ENCODE peak calls at places on chromosomes 16 and 17, in eight cellular contexts. S, Z, Q, J, A, K, X and D are unnamed samples.

GRCh38 chr17:79647456-79647915 is 36.6 kb upstream of the RBFOX3 start:
- DNase-seq in X (no peak), J (no peak), K (no peak), S (no peak), Z (peak; percentile 52), A (no peak), Q (no peak), D (no peak)

GRCh38 chr16:89482087-89482823 is 8.1 kb downstream of the ANKRD11 start:
- DNase-seq in K (no peak), A (no peak), Z (no peak), X (peak; percentile 28), Q (no peak), S (no peak), J (no peak), D (no peak)

GRCh38 chr16:30924086-30924714 is 828 bp downstream of the FBXL19 start:
- DNase-seq in Z (no peak), S (no peak), Q (no peak), A (no peak), X (peak; percentile 67), J (no peak), K (no peak), D (no peak)

GRCh38 chr17:73722163-73722562 is 77.9 kb upstream of the SDK2 start:
- DNase-seq in S (no peak), Z (no peak), A (no peak), J (no peak), K (no peak), X (no peak), Q (no peak), D (no peak)

GRCh38 chr17:48626470-48627241 is 498 bp upstream of the HOXB9 start:
- DNase-seq in Z (no peak), Q (peak; percentile 29), X (no peak), A (no peak), S (no peak), K (peak; percentile 47), J (no peak), D (no peak)

GRCh38 chr17:4072487-4073157 is 70.2 kb downstream of the ZZEF1 start:
- DNase-seq in X (no peak), J (no peak), Z (no peak), S (no peak), A (no peak), Q (peak; percentile 33), K (peak; percentile 89), D (no peak)

GRCh38 chr16:49278944-49279725 is 2.5 kb downstream of the CBLN1 start:
- DNase-seq in J (no peak), S (no peak), Z (no peak), A (no peak), Q (no peak), K (no peak), X (no peak), D (no peak)

GRCh38 chr17:32111141-32111771 is 31.0 kb upstream of the RHOT1 start:
- DNase-seq in Q (peak; percentile 77), S (no peak), X (peak; percentile 72), Z (no peak), A (no peak), J (peak; percentile 52), K (peak; percentile 68), D (no peak)

GRCh38 chr17:7858487-7858832 is 657 bp downstream of the CYB5D1 start:
- DNase-seq in S (no peak), J (peak; percentile 39), K (peak; percentile 44), Q (peak; percentile 64), X (peak; percentile 71), A (peak; percentile 93), Z (peak; percentile 83), D (peak; percentile 61)

GRCh38 chr16:67177743-67178699 is 5.7 kb downstream of the MATCAP1 start:
- DNase-seq in Q (peak; percentile 70), K (peak; percentile 40), Z (no peak), A (no peak), S (peak; percentile 59), X (peak; percentile 81), J (no peak), D (peak; percentile 82)

GRCh38 chr17:65171753-65172152 is 34.6 kb downstream of the RGS9 start:
- DNase-seq in Z (no peak), Q (no peak), J (no peak), S (no peak), A (no peak), X (no peak), K (no peak), D (no peak)

GRCh38 chr17:65174974-65175373 is 37.8 kb downstream of the RGS9 start:
- DNase-seq in S (no peak), Q (no peak), X (no peak), J (no peak), Z (no peak), K (no peak), A (no peak), D (no peak)

GRCh38 chr17:65172511-65173136 is 35.5 kb downstream of the RGS9 start:
- DNase-seq in A (no peak), Z (no peak), X (no peak), S (no peak), Q (no peak), J (no peak), K (no peak), D (no peak)

GRCh38 chr17:65173951-65174683 is 36.9 kb downstream of the RGS9 start:
- DNase-seq in K (no peak), S (no peak), A (no peak), Z (no peak), Q (no peak), X (no peak), J (no peak), D (no peak)

GRCh38 chr17:65173284-65173793 is 36.2 kb downstream of the RGS9 start:
- DNase-seq in X (no peak), K (peak; percentile 55), S (peak; percentile 58), A (no peak), J (no peak), Q (peak; percentile 86), Z (no peak), D (no peak)
- H3K4me1 ChIP-seq in X (no peaks in the 10 kb centered on the region), K (peaks cover 12% of the 10 kb centered on the region), S (peaks cover 18% of the 10 kb centered on the region), A (no peaks in the 10 kb centered on the region), J (no peaks in the 10 kb centered on the region), Q (peaks cover 8% of the 10 kb centered on the region), Z (no peaks in the 10 kb centered on the region), D (peaks cover 9% of the 10 kb centered on the region)

GRCh38 chr16:10579965-10580918 is at the start of gene EMP2:
- DNase-seq in J (peak; percentile 90), Z (peak; percentile 81), Q (peak; percentile 78), A (no peak), S (no peak), X (peak; percentile 86), K (peak; percentile 65), D (peak; percentile 39)
- H3K4me1 ChIP-seq in J (peaks cover 24% of the 10 kb centered on the region), Z (peaks cover 55% of the 10 kb centered on the region), Q (peaks cover 40% of the 10 kb centered on the region), A (peaks cover 46% of the 10 kb centered on the region), S (no peaks in the 10 kb centered on the region), X (peaks cover 43% of the 10 kb centered on the region), K (peaks cover 30% of the 10 kb centered on the region), D (peaks cover 16% of the 10 kb centered on the region)

GRCh38 chr16:2039286-2040030 is 8.2 kb downstream of the NTHL1 start:
- DNase-seq in S (no peak), A (no peak), X (peak; percentile 86), K (peak; percentile 93), Q (peak; percentile 77), J (peak; percentile 90), Z (no peak), D (no peak)
- H3K4me1 ChIP-seq in S (peaks cover 2% of the 10 kb centered on the region), A (peaks cover 92% of the 10 kb centered on the region), X (peaks cover 22% of the 10 kb centered on the region), K (peaks cover 59% of the 10 kb centered on the region), Q (peaks cover 13% of the 10 kb centered on the region), J (peaks cover 59% of the 10 kb centered on the region), Z (peaks cover 84% of the 10 kb centered on the region), D (no peaks in the 10 kb centered on the region)

DNA sequence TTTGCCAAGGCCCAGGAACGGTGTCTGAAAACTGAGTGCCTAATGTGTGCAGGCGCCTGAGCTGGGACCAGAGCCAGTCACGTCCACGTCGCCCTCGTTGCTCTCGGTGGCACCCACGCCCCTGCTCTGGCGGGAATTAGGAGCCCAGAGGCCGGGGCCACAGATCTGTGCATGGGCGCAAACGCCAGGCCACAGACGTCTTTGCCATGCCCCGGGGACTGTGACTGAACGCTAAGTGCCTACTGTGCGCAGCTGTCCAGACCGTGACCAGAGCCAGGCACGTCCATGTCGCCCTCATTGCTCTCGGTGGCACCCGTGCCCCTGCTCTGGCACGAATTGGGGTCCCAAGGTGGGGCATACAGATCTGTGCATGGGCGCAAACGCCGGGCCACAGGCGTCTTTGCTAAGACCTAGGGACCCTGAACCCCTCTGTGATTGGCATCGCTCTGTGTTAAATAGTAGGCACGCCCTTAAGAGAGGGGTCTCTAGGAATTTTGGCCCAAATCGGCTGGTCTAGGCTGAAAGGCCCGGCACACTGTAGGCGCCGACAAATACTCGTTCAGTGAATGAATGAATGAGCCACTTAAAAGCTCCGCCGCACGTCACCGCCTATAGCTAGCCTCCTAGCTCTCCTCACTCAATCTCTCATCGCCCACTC is 830 bp upstream of the UBALD1 start:
- DNase-seq in X (no peak), Q (no peak), A (no peak), Z (no peak), S (no peak), K (no peak), J (peak; percentile 47), D (no peak)
- H3K4me1 ChIP-seq in X (peaks cover 45% of the 10 kb centered on the region), Q (peaks cover 9% of the 10 kb centered on the region), A (peaks cover 50% of the 10 kb centered on the region), Z (peaks cover 65% of the 10 kb centered on the region), S (peaks cover 32% of the 10 kb centered on the region), K (peaks cover 25% of the 10 kb centered on the region), J (peaks cover 20% of the 10 kb centered on the region), D (peaks cover 18% of the 10 kb centered on the region)

GRCh38 chr17:17933775-17934174 is 38.4 kb downstream of the TOM1L2 start:
- DNase-seq in A (no peak), Q (no peak), J (no peak), S (no peak), X (no peak), K (peak; percentile 67), Z (no peak), D (no peak)

GRCh38 chr17:17935321-17936271 is 36.6 kb downstream of the TOM1L2 start:
- DNase-seq in S (no peak), Q (peak; percentile 93), K (peak; percentile 92), Z (no peak), A (no peak), X (no peak), J (no peak), D (no peak)

GRCh38 chr17:17931159-17931558 is 41.0 kb downstream of the TOM1L2 start:
- DNase-seq in K (no peak), S (no peak), A (no peak), X (no peak), Z (no peak), J (no peak), Q (no peak), D (no peak)

GRCh38 chr17:17934796-17935195 is 37.4 kb downstream of the TOM1L2 start:
- DNase-seq in K (no peak), Q (no peak), A (no peak), Z (no peak), S (no peak), J (no peak), X (no peak), D (no peak)

GRCh38 chr17:17934214-17934613 is 38.0 kb downstream of the TOM1L2 start:
- DNase-seq in K (no peak), S (no peak), X (no peak), Z (no peak), A (no peak), J (no peak), Q (no peak), D (no peak)
- H3K4me1 ChIP-seq in K (peaks cover 27% of the 10 kb centered on the region), S (peaks cover 14% of the 10 kb centered on the region), X (peaks cover 62% of the 10 kb centered on the region), Z (peaks cover 63% of the 10 kb centered on the region), A (peaks cover 48% of the 10 kb centered on the region), J (peaks cover 36% of the 10 kb centered on the region), Q (peaks cover 34% of the 10 kb centered on the region), D (peaks cover 13% of the 10 kb centered on the region)